ENCODE peak calls at places on chromosomes 3 and 15, in four cellular contexts. Z, E, Q and A are unnamed samples.

GRCh38 chr3:197466586-197467399 is 89.0 kb downstream of the BDH1 start:
- DNase-seq in Z (no peak), E (no peak), Q (no peak), A (no peak)

GRCh38 chr15:78808550-78808949 is 2.7 kb downstream of the ADAMTS7 start:
- DNase-seq in Z (peak), E (no peak), Q (no peak), A (no peak)

GRCh38 chr3:178352300-178353021 is 183.8 kb upstream of the KCNMB2 start:
- DNase-seq in Z (no peak), E (no peak), Q (no peak), A (no peak)

GRCh38 chr3:10317961-10318350 is 3.0 kb downstream of the SEC13 start:
- DNase-seq in Z (no peak), E (no peak), Q (no peak), A (no peak)

GRCh38 chr15:43410572-43411214 is 39.8 kb downstream of the TUBGCP4 start:
- DNase-seq in Z (no peak), E (no peak), Q (no peak), A (no peak)

GRCh38 chr3:23987376-23987775 is 42.3 kb downstream of the NR1D2 start:
- DNase-seq in Z (no peak), E (no peak), Q (no peak), A (no peak)

GRCh38 chr15:89358755-89359439 is 24.3 kb upstream of the POLG start:
- DNase-seq in Z (peak), E (peak), Q (peak), A (peak)

GRCh38 chr3:123440181-123440580 is 8.7 kb downstream of the ADCY5 start:
- DNase-seq in Z (no peak), E (no peak), Q (no peak), A (no peak)

GRCh38 chr3:125051715-125052581 is 3.8 kb downstream of the HEG1 start:
- DNase-seq in Z (no peak), E (peak), Q (peak), A (no peak)

GRCh38 chr15:95872366-95872771 is 458.1 kb upstream of the NR2F2 start:
- DNase-seq in Z (no peak), E (no peak), Q (no peak), A (no peak)

GRCh38 chr3:66354561-66354960 is 133.8 kb downstream of the SLC25A26 start:
- DNase-seq in Z (no peak), E (no peak), Q (no peak), A (no peak)

GRCh38 chr3:195356151-195357086 is 85.5 kb upstream of the XXYLT1 start:
- DNase-seq in Z (no peak), E (peak), Q (no peak), A (no peak)

GRCh38 chr3:7270731-7271130 is 409.8 kb downstream of the GRM7 start:
- DNase-seq in Z (no peak), E (no peak), Q (no peak), A (no peak)

GRCh38 chr15:50765202-50765967 is at the start of gene SPPL2A:
- DNase-seq in Z (peak), E (peak), Q (peak), A (peak)

GRCh38 chr15:80558631-80559319 is 136.3 kb upstream of the ABHD17C start:
- DNase-seq in Z (no peak), E (no peak), Q (no peak), A (no peak)

GRCh38 chr3:171181907-171182690 is 155.6 kb upstream of the SLC2A2 start:
- DNase-seq in Z (no peak), E (no peak), Q (no peak), A (no peak)

GRCh38 chr15:98746756-98747155 is 98.4 kb downstream of the IGF1R start:
- DNase-seq in Z (no peak), E (no peak), Q (no peak), A (no peak)

GRCh38 chr3:182837855-182838454 is 44.7 kb downstream of the ATP11B start:
- DNase-seq in Z (no peak), E (no peak), Q (no peak), A (no peak)

GRCh38 chr3:42014949-42015533 is 53.1 kb upstream of the ULK4 start:
- DNase-seq in Z (no peak), E (peak), Q (no peak), A (peak)

GRCh38 chr3:120022729-120023128 is 71.5 kb downstream of the GSK3B start:
- DNase-seq in Z (no peak), E (no peak), Q (no peak), A (no peak)

GRCh38 chr15:67120839-67121540 is 55.6 kb downstream of the SMAD3 start:
- DNase-seq in Z (no peak), E (peak), Q (peak), A (peak)

GRCh38 chr15:60584355-60585023 is 105.5 kb upstream of the ICE2 start:
- DNase-seq in Z (no peak), E (no peak), Q (no peak), A (no peak)

GRCh38 chr15:25643120-25643519 is 204.3 kb upstream of the UBE3A start:
- DNase-seq in Z (no peak), E (no peak), Q (no peak), A (no peak)

GRCh38 chr15:22811640-22812039 is 25.2 kb downstream of the NIPA1 start:
- DNase-seq in Z (no peak), E (no peak), Q (peak), A (peak)

GRCh38 chr3:151811474-151811873 is 2.4 kb upstream of the AADAC start:
- DNase-seq in Z (no peak), E (no peak), Q (no peak), A (no peak)

GRCh38 chr3:194139977-194140351 is 4.0 kb downstream of the HES1 start:
- DNase-seq in Z (no peak), E (no peak), Q (no peak), A (no peak)

GRCh38 chr3:51477360-51477711 is 22.5 kb downstream of the DCAF1 start:
- DNase-seq in Z (no peak), E (no peak), Q (no peak), A (no peak)
- H3K27ac ChIP-seq in Z (no peak), E (no peak), Q (no peak), A (no peak)

DNA sequence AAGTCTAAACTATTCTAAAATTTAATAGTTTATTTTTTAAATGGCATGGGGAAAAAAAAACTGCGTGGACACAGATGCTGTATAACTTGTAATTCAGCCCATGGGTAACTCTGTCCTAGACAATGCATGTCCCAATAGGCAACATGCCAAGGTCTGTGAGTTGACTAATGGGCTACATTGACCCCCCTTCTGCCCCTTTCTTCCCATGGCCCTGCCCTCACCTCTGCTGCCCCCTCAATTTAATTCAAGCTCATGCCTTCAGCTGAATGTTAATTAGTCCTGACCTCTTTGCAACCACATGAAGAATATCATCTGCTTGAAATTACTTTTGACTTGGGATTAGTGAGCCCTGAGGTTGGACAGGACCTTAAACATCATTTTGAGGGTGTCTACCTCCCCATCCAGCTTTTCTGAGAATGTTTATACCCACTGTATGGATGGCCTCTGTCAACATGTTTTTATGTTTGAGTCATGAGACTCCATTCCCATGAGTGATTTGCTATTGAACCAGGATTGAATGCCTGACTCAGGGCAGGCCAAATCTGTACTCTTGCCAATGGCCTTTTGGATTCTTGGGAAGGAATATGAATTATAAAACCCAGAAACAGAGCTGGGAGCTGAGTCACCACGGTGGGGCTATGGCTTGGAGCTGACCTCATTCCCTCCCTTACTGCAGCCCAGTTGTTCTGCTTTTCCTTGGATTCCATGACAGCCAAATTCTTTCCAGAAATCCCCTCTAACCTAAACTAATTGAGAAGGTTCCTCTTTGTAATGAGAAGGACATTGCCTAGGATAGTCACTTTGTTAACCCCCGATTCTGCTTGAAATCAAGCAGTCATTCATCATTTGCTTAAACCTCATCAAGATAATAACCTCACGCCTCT is 33.5 kb upstream of the PDE8A start:
- DNase-seq in Z (no peak), E (peak), Q (no peak), A (no peak)
- TF ChIP-seq POLR2AphosphoS5 in Z (no peak), E (no peak), Q (no peak), A (no peak)

GRCh38 chr3:180989291-180990163 is at the start of gene DNAJC19:
- DNase-seq in Z (peak), E (peak), Q (peak), A (peak)
- TF ChIP-seq POLR2A in Z (peak), E (peak), Q (peak), A (no peak)

DNA sequence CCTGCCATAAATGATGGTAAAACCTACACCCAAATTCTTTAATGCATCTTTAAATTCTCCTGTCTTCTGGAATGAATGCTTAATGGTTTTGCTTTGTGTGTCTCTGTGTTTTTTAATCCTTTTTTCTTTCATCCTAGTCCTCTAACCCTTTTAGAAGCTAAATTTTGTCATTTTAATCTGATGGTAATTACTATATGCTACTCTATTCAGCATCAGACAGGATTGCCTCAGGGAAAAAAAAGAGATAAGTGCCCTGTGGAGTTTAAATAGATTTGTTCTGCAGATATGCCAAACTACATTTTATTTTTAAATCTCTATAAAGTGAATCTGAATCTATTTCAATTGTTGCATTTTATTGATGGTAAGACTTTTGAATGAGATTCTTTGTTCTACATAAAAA is 966.8 kb downstream of the NSUN3 start:
- DNase-seq in Z (no peak), E (no peak), Q (no peak), A (no peak)
- H3K27ac ChIP-seq in Z (no peak), E (no peak), Q (no peak), A (no peak)

GRCh38 chr15:38507570-38507969 is 53.6 kb downstream of the FAM98B start:
- DNase-seq in Z (no peak), E (no peak), Q (no peak), A (no peak)
- TF ChIP-seq POLR2AphosphoS5 in Z (no peak), E (no peak), Q (no peak), A (no peak)

GRCh38 chr3:44734646-44735168 is 5.3 kb downstream of the ZNF501 start:
- DNase-seq in Z (no peak), E (no peak), Q (no peak), A (no peak)

GRCh38 chr3:44729384-44729910 is at the start of gene ZNF501:
- DNase-seq in Z (no peak), E (peak), Q (peak), A (peak)
- TF ChIP-seq POLR2A in Z (no peak), E (peak), Q (peak), A (no peak)

DNA sequence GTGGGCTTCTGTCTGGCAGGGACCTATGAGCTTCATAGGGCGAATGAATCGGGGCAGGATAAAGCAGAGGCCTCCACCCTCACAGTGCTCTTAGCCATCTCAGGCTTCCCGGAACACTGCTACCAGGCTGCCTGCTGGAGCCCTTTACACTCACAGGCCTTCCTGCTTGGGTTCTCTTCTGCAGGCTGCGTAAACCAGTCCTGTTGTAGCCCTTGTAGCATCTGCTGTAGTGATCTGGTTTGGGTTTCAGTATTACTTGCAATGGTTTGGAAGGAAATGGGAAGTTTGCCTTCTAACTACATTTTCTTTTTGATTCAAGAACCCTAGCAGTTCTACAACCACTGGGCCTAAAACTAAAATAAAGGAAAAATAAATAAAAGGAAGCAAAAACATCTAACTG is 3.4 kb upstream of the ADPGK start:
- DNase-seq in Z (no peak), E (no peak), Q (no peak), A (no peak)
- H3K27ac ChIP-seq in Z (no peak), E (no peak), Q (no peak), A (no peak)

GRCh38 chr3:72161870-72162617 is 377.1 kb upstream of the PROK2 start:
- DNase-seq in Z (no peak), E (no peak), Q (peak), A (no peak)
- TF ChIP-seq POLR2AphosphoS5 in Z (no peak), E (no peak), Q (peak), A (no peak)

GRCh38 chr3:47009225-47010049 is 30.0 kb downstream of the NBEAL2 start:
- DNase-seq in Z (no peak), E (peak), Q (peak), A (peak)
- TF ChIP-seq POLR2A in Z (no peak), E (peak), Q (peak), A (no peak)